ENCODE peak calls at places on chromosome 1, in seven cellular contexts. R is astrocyte of the cerebellum; B is CD8-positive, alpha-beta memory T cell; L is bronchial epithelial cell; J is H1; H is keratinocyte; K is left lung. M is an unnamed sample.

GRCh38 chr1:68340951-68341350 is 108.6 kb upstream of the WLS start:
- DNase-seq in R (no peak), B (no peak), L (no peak), J (no peak), H (no peak), K (no peak), M (no peak)

GRCh38 chr1:39213511-39214002 is 9.1 kb downstream of the MACF1 start:
- DNase-seq in R (no peak), B (no peak), L (peak; percentile 59), J (no peak), H (no peak), K (no peak), M (no peak)

GRCh38 chr1:234500269-234500668 is 21.3 kb upstream of the TARBP1 start:
- DNase-seq in R (no peak), B (no peak), L (peak; percentile 78), J (no peak), H (no peak), K (no peak), M (no peak)

GRCh38 chr1:31580513-31580870 is 4.2 kb downstream of the TINAGL1 start:
- DNase-seq in R (no peak), B (no peak), L (no peak), J (no peak), H (no peak), K (no peak), M (no peak)

GRCh38 chr1:17156108-17156507 is 36.9 kb upstream of the PADI2 start:
- DNase-seq in R (no peak), B (no peak), L (no peak), J (no peak), H (no peak), K (no peak), M (no peak)

GRCh38 chr1:6743189-6744101 is 41.8 kb upstream of the CAMTA1 start:
- DNase-seq in R (peak; percentile 78), B (peak; percentile 24), L (peak; percentile 94), J (no peak), H (peak; percentile 11), K (peak; percentile 45), M (peak; percentile 43)

GRCh38 chr1:68128157-68128556 is 77.7 kb upstream of the DIRAS3 start:
- DNase-seq in R (peak; percentile 75), B (no peak), L (no peak), J (no peak), H (no peak), K (no peak), M (no peak)

GRCh38 chr1:115432061-115432460 is 94.0 kb upstream of the NGF start:
- DNase-seq in R (no peak), B (no peak), L (peak; percentile 25), J (no peak), H (no peak), K (peak; percentile 49), M (no peak)

GRCh38 chr1:8023995-8024313 is 2.2 kb downstream of the ERRFI1 start:
- DNase-seq in R (no peak), B (no peak), L (no peak), J (no peak), H (no peak), K (no peak), M (no peak)

GRCh38 chr1:64472805-64473204 is 2.9 kb downstream of the CACHD1 start:
- DNase-seq in R (no peak), B (no peak), L (no peak), J (peak; percentile 89), H (no peak), K (no peak), M (no peak)

GRCh38 chr1:110671323-110671722 is 3.4 kb downstream of the KCNA3 start:
- DNase-seq in R (no peak), B (peak; percentile 12), L (no peak), J (no peak), H (no peak), K (no peak), M (no peak)

GRCh38 chr1:149936992-149937705 is 470 bp upstream of the MTMR11 start:
- DNase-seq in R (no peak), B (no peak), L (peak; percentile 96), J (no peak), H (peak; percentile 79), K (peak; percentile 41), M (no peak)

GRCh38 chr1:161185282-161185682 is 8.0 kb upstream of the B4GALT3 start:
- DNase-seq in R (peak; percentile 28), B (peak; percentile 86), L (no peak), J (no peak), H (no peak), K (peak; percentile 81), M (peak; percentile 54)

GRCh38 chr1:203083463-203083921 is 2.3 kb downstream of the MYOG start:
- DNase-seq in R (no peak), B (no peak), L (no peak), J (no peak), H (no peak), K (no peak), M (no peak)

GRCh38 chr1:205933672-205934618 is 9.3 kb downstream of the SLC26A9 start:
- DNase-seq in R (no peak), B (no peak), L (peak; percentile 80), J (no peak), H (no peak), K (peak; percentile 56), M (peak; percentile 56)

GRCh38 chr1:50332941-50333594 is 90.2 kb downstream of the DMRTA2 start:
- DNase-seq in R (no peak), B (peak; percentile 19), L (no peak), J (peak; percentile 44), H (no peak), K (peak; percentile 38), M (peak; percentile 4)

GRCh38 chr1:63732666-63733065 is 41.2 kb upstream of the ROR1 start:
- DNase-seq in R (no peak), B (no peak), L (no peak), J (no peak), H (no peak), K (no peak), M (no peak)

GRCh38 chr1:89257036-89257435 is 15.6 kb downstream of the GBP5 start:
- DNase-seq in R (no peak), B (no peak), L (no peak), J (no peak), H (no peak), K (no peak), M (no peak)

GRCh38 chr1:10386761-10387482 is 11.9 kb upstream of the PGD start:
- DNase-seq in R (no peak), B (no peak), L (no peak), J (no peak), H (no peak), K (no peak), M (no peak)
- H3K4me3 ChIP-seq in R (no peak overlapping the region), B (no peak overlapping the region), L (no peak overlapping the region), J (no peak overlapping the region), H (no peak overlapping the region), K (no peak overlapping the region), M (no peak overlapping the region)

DNA sequence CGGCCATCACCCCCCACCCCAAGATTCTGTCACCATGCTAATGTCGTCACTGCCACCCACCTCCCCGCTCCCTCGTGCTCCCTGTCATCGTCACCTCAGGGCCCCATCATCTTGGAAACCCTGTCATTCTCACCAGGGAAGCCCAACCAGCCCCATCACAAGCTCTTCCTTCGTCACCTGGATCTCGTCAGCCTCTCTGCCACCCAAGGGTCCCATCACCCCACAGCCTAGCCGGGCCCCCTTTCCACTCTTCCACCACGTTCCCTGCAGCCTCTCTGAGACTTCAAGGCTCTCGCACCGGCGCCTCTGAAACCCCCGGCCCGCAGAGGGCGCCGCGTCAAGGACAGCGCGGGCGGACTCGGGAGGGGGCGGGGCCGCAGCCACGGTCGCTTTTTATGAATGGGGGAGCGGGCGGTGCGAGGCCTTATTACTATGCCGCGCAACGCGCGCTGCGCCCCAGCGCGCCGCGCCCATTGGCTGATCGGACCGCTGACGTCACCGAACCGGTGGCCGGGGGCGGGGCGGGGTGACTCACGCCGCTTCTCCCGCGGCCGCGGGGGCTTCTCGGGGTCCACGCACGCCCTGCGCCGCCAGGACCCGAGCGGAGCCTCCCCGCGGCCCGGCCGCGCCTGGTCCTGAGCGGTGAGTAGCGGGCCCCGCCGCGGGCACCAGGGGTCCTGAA is at the start of gene GPR3:
- DNase-seq in R (peak; percentile 73), B (peak; percentile 87), L (peak; percentile 67), J (peak; percentile 82), H (peak; percentile 68), K (peak; percentile 87), M (peak; percentile 71)
- H3K4me3 ChIP-seq in R (peak within 1 kb of the TSS; percentile 71), B (peak within 1 kb of the TSS; percentile 69), L (peak within 1 kb of the TSS; percentile 45), J (peak within 1 kb of the TSS; percentile 82), H (peak within 1 kb of the TSS; percentile 84), K (peak within 1 kb of the TSS; percentile 32), M (peak within 1 kb of the TSS; percentile 76)

GRCh38 chr1:10793129-10793651 is 3.3 kb downstream of the CASZ1 start:
- DNase-seq in R (no peak), B (no peak), L (peak; percentile 42), J (no peak), H (no peak), K (no peak), M (no peak)

GRCh38 chr1:10790155-10790707 is 6.2 kb downstream of the CASZ1 start:
- DNase-seq in R (no peak), B (no peak), L (no peak), J (no peak), H (no peak), K (no peak), M (no peak)

GRCh38 chr1:10789392-10790154 is 6.9 kb downstream of the CASZ1 start:
- DNase-seq in R (no peak), B (no peak), L (no peak), J (no peak), H (no peak), K (no peak), M (no peak)

GRCh38 chr1:10788592-10789006 is 7.8 kb downstream of the CASZ1 start:
- DNase-seq in R (no peak), B (no peak), L (no peak), J (no peak), H (no peak), K (no peak), M (no peak)

GRCh38 chr1:10791117-10791951 is 5.1 kb downstream of the CASZ1 start:
- DNase-seq in R (no peak), B (no peak), L (no peak), J (no peak), H (no peak), K (no peak), M (no peak)
- H3K4me3 ChIP-seq in R (no peak overlapping the region), B (no peak overlapping the region), L (no peak overlapping the region), J (no peak overlapping the region), H (no peak overlapping the region), K (no peak overlapping the region), M (no peak overlapping the region)

DNA sequence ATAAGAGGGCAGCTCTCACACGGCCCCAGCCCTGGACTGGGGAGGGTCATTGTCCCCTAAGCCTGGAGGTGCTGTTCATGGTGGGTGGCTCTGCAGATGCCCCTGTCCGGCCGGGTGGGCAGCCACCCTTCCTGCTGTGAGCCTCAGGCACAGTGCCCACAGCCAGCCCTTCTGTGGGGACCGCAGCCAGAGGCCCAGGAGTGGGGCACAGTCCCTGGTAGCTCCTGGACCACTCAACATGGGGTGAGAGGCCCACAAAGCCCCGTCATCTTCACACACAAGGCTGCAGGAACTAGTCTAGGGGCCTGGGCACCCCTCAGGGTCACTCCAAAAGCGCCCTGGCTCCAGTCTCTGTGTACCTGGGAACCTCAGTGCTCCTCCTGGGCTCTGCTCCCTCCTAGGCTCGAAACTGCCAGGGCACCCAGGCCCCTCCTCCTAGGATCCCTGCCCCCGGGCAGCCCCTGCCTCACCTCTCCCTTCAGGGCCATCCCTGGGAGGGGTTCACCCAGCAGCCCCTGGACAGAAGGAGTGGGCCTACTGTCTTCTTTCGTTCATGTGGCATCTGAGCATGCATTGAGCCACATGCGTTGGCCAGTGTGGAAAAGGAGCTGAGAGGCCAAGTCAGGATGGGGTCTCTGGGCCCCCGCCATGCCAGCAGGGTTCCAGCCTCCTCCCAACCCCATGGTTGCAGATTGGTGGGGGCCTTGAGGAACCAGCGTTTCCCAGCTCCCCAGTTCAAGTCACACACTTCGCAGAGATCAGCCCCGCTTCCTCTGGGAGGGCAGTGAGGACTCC is 43.0 kb downstream of the WNT9A start:
- DNase-seq in R (no peak), B (no peak), L (no peak), J (no peak), H (no peak), K (no peak), M (no peak)
- H3K4me3 ChIP-seq in R (no peak overlapping the region), B (no peak overlapping the region), L (no peak overlapping the region), J (no peak overlapping the region), H (no peak overlapping the region), K (no peak overlapping the region), M (no peak overlapping the region)